ENCODE peak calls at places on chromosomes 13 and 19, in seven cellular contexts. X is naive B cell; R is T-helper 17 cell; J is stimulated activated CD4-positive, alpha-beta T cell treated with anti-CD3 and anti-CD28 coated beads, TNF-alpha, amount 100 ng/mL, for 24 hours; N is nephron progenitor cell; V is central memory CD4-positive, alpha-beta T cell; G is fibroblast of the aortic adventitia. L is an unnamed sample.
A peak's percentile ranks its signal among the peaks of the same experiment; 100 is the strongest.

GRCh38 chr19:12664406-12665280 is 1.9 kb downstream of the MAN2B1 start:
- DNase-seq in X (no peak), R (no peak), J (no peak), N (peak; percentile 52), V (no peak), G (no peak), L (peak; percentile 77)

GRCh38 chr13:29752175-29752574 is 98.2 kb downstream of the UBL3 start:
- DNase-seq in X (no peak), R (no peak), J (no peak), N (no peak), V (no peak), G (no peak), L (no peak)

GRCh38 chr13:89003656-89004055 is 1332.5 kb downstream of the SLITRK5 start:
- DNase-seq in X (no peak), R (no peak), J (no peak), N (no peak), V (no peak), G (no peak), L (no peak)

GRCh38 chr19:39127812-39128510 is 2.4 kb downstream of the PAK4 start:
- DNase-seq in X (no peak), R (no peak), J (no peak), N (no peak), V (no peak), G (no peak), L (no peak)

GRCh38 chr13:39036212-39036611 is 1.7 kb downstream of the PROSER1 start:
- DNase-seq in X (peak; percentile 7), R (no peak), J (no peak), N (no peak), V (no peak), G (peak; percentile 25), L (no peak)

GRCh38 chr13:90493667-90494066 is 853.8 kb upstream of the MIR17HG start:
- DNase-seq in X (no peak), R (no peak), J (no peak), N (no peak), V (no peak), G (no peak), L (no peak)

GRCh38 chr13:109369357-109370052 is 416.9 kb downstream of the IRS2 start:
- DNase-seq in X (no peak), R (no peak), J (no peak), N (no peak), V (no peak), G (no peak), L (no peak)

GRCh38 chr19:53785196-53785889 is 38.8 kb downstream of the NLRP12 start:
- DNase-seq in X (no peak), R (no peak), J (no peak), N (no peak), V (no peak), G (no peak), L (no peak)

GRCh38 chr13:94705081-94705751 is 7.1 kb downstream of the SOX21 start:
- DNase-seq in X (no peak), R (no peak), J (no peak), N (no peak), V (no peak), G (no peak), L (peak; percentile 35)

GRCh38 chr13:107322228-107322627 is 754.3 kb upstream of the ARGLU1 start:
- DNase-seq in X (no peak), R (no peak), J (no peak), N (no peak), V (no peak), G (no peak), L (no peak)

GRCh38 chr19:6663236-6664187 is 6.4 kb downstream of the TNFSF14 start:
- DNase-seq in X (no peak), R (no peak), J (no peak), N (no peak), V (no peak), G (no peak), L (no peak)

GRCh38 chr13:21902709-21903098 is 231.8 kb downstream of the FGF9 start:
- DNase-seq in X (no peak), R (no peak), J (no peak), N (no peak), V (no peak), G (no peak), L (no peak)

GRCh38 chr13:99126821-99127220 is 73.8 kb upstream of the UBAC2 start:
- DNase-seq in X (no peak), R (no peak), J (no peak), N (no peak), V (no peak), G (no peak), L (no peak)

GRCh38 chr13:50889317-50889716 is 20.3 kb upstream of the RNASEH2B start:
- DNase-seq in X (no peak), R (no peak), J (no peak), N (no peak), V (no peak), G (no peak), L (no peak)

GRCh38 chr19:13163609-13164364 is 13.6 kb downstream of the IER2 start:
- DNase-seq in X (peak; percentile 47), R (peak; percentile 9), J (no peak), N (peak; percentile 82), V (peak; percentile 39), G (peak; percentile 81), L (peak; percentile 94)

GRCh38 chr19:39180749-39181148 is 16.0 kb upstream of the NCCRP1 start:
- DNase-seq in X (no peak), R (no peak), J (no peak), N (no peak), V (no peak), G (no peak), L (no peak)

GRCh38 chr13:40589285-40590109 is 76.9 kb downstream of the FOXO1 start:
- DNase-seq in X (peak; percentile 77), R (no peak), J (no peak), N (peak; percentile 17), V (no peak), G (peak; percentile 52), L (peak; percentile 38)

GRCh38 chr19:543912-544608 is at the start of gene GZMM:
- DNase-seq in X (no peak), R (peak; percentile 62), J (peak; percentile 35), N (no peak), V (peak; percentile 79), G (no peak), L (no peak)

GRCh38 chr19:3494559-3494958 is 5.9 kb downstream of the DOHH start:
- DNase-seq in X (no peak), R (peak; percentile 28), J (peak; percentile 43), N (no peak), V (peak; percentile 37), G (no peak), L (no peak)

GRCh38 chr19:18239303-18239702 is 13.1 kb upstream of the PDE4C start:
- DNase-seq in X (no peak), R (no peak), J (no peak), N (peak; percentile 27), V (no peak), G (no peak), L (peak; percentile 46)

GRCh38 chr19:48713041-48713863 is 6.3 kb downstream of the MAMSTR start:
- DNase-seq in X (no peak), R (no peak), J (no peak), N (peak; percentile 32), V (no peak), G (no peak), L (peak; percentile 74)

GRCh38 chr19:919157-920050 is 2.3 kb downstream of the KISS1R start:
- DNase-seq in X (peak; percentile 63), R (no peak), J (no peak), N (no peak), V (peak; percentile 41), G (no peak), L (peak; percentile 57)

GRCh38 chr19:13881231-13881691 is 4.3 kb downstream of the NANOS3 start:
- DNase-seq in X (no peak), R (no peak), J (no peak), N (peak; percentile 45), V (no peak), G (no peak), L (peak; percentile 69)

GRCh38 chr13:97568850-97569249 is 134.9 kb downstream of the RAP2A start:
- DNase-seq in X (no peak), R (no peak), J (no peak), N (no peak), V (no peak), G (no peak), L (peak; percentile 20)

GRCh38 chr13:44422755-44423643 is 49.4 kb downstream of the SERP2 start:
- DNase-seq in X (no peak), R (no peak), J (no peak), N (no peak), V (no peak), G (no peak), L (no peak)

GRCh38 chr13:113742445-113743120 is 16.4 kb upstream of the TMEM255B start:
- DNase-seq in X (no peak), R (no peak), J (no peak), N (no peak), V (no peak), G (no peak), L (no peak)

GRCh38 chr19:17687857-17688784 is at the start of gene UNC13A:
- DNase-seq in X (peak; percentile 49), R (peak; percentile 52), J (peak; percentile 13), N (peak; percentile 96), V (peak; percentile 27), G (peak; percentile 35), L (peak; percentile 92)

GRCh38 chr13:29743229-29743786 is 107.1 kb downstream of the UBL3 start:
- DNase-seq in X (no peak), R (no peak), J (no peak), N (peak; percentile 12), V (no peak), G (peak; percentile 65), L (peak; percentile 28)

GRCh38 chr19:49362048-49362925 is at the start of gene TEAD2:
- DNase-seq in X (no peak), R (no peak), J (no peak), N (peak; percentile 86), V (no peak), G (peak; percentile 31), L (peak; percentile 90)

GRCh38 chr13:65603160-65603559 is 1627.0 kb downstream of the PCDH9 start:
- DNase-seq in X (no peak), R (no peak), J (no peak), N (no peak), V (no peak), G (no peak), L (no peak)

GRCh38 chr19:58088521-58089052 is 9.4 kb downstream of the ZSCAN18 start:
- DNase-seq in X (no peak), R (no peak), J (no peak), N (no peak), V (no peak), G (no peak), L (no peak)

GRCh38 chr13:44045179-44045562 is 165.5 kb downstream of the LACC1 start:
- DNase-seq in X (no peak), R (no peak), J (no peak), N (no peak), V (no peak), G (no peak), L (peak; percentile 9)

L was measured in neural progenitor cell.